ENCODE peak calls at places on chromosomes 4 and X, in six cellular contexts. H, S, A, I, E and T are unnamed samples.

GRCh38 chrX:55908685-55909212 is 191.2 kb downstream of the RRAGB start:
- DNase-seq in I (no peak), S (peak), A (no peak), E (peak), H (no peak), T (no peak)

GRCh38 chr4:637536-637935 is 12.2 kb downstream of the PDE6B start:
- DNase-seq in I (no peak), E (no peak), H (no peak), S (no peak), A (peak), T (no peak)

GRCh38 chr4:142236268-142236667 is 599.9 kb downstream of the IL15 start:
- DNase-seq in A (no peak), H (no peak), I (peak), E (no peak), S (no peak), T (no peak)

GRCh38 chrX:63746278-63746677 is 38.7 kb downstream of the ARHGEF9 start:
- DNase-seq in H (no peak), S (no peak), A (peak), I (no peak), E (peak), T (no peak)

GRCh38 chr4:48939785-48940184 is 33.2 kb upstream of the OCIAD2 start:
- DNase-seq in I (peak), A (peak), H (no peak), E (no peak), S (peak), T (no peak)

GRCh38 chrX:45712067-45712466 is 511.4 kb upstream of the DIPK2B start:
- DNase-seq in S (peak), E (no peak), H (no peak), A (peak), I (peak), T (no peak)

GRCh38 chr4:123479944-123480343 is 83.3 kb downstream of the SPRY1 start:
- DNase-seq in S (peak), A (no peak), E (no peak), I (peak), H (no peak), T (no peak)

GRCh38 chr4:73653695-73654106 is 33.5 kb upstream of the RASSF6 start:
- DNase-seq in S (peak), E (peak), I (peak), A (no peak), H (peak), T (no peak)

GRCh38 chr4:98345838-98346237 is 84.7 kb downstream of the RAP1GDS1 start:
- DNase-seq in S (no peak), E (no peak), H (no peak), I (no peak), A (no peak), T (no peak)

GRCh38 chr4:55547918-55548317 is 1.2 kb upstream of the CLOCK start:
- DNase-seq in A (no peak), H (no peak), S (no peak), I (no peak), E (no peak), T (no peak)

GRCh38 chr4:55545133-55545532 is 1.6 kb downstream of the CLOCK start:
- DNase-seq in E (no peak), I (peak), S (peak), H (no peak), A (no peak), T (no peak)

GRCh38 chr4:55545681-55546632 is 752 bp downstream of the CLOCK start:
- DNase-seq in A (peak), E (peak), I (peak), S (peak), H (peak), T (peak)

GRCh38 chr4:55547461-55547770 is 707 bp upstream of the CLOCK start:
- DNase-seq in A (peak), E (no peak), I (no peak), S (no peak), H (peak), T (no peak)

GRCh38 chr4:55546633-55547460 is at the start of gene CLOCK:
- DNase-seq in A (peak), I (peak), H (peak), E (peak), S (peak), T (peak)
- TF ChIP-seq CTCF in A (peak), I (peak), H (peak), E (peak), S (peak), T (peak)

DNA sequence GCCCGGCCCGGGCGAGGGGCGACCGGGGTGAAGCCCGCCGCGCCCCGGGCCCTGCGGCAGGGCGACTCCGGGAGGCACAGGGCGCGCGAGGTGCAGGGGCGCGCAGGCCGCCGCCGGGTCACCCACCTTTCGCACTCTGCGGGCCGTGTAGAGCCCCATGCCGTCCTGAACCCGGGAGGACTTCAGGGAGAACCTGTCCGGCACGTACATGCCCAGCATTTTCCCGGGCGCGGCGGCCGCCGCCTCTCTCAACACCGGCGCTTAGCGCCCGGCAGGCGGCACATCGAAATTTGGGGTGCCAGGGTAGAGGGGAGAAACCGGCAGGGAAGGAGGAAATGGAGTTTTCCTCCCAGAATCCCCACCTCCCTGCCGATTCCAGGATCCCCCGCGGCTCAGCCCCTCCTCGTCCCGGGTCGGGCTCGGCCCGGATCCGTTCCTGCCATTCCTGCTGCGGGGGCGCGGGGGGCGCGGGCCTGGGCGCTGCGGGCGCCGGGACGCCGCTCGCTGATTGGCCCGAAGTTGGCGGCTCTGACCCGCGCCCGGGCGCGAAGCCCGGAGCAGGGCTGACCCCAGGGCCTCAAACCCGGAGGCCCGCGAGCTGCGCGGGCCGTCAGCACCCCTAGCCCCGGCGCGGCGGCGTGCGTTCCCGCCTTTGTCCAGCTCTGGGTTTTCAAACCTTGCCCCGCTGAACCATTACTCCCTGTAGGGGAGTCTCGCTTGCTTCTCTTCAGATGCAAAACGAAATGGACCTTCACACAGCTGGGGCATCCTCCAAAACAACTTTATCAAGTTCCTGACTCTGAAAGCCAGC is at the start of gene PRDM5:
- DNase-seq in A (peak), H (no peak), S (peak), E (no peak), I (peak), T (peak)
- TF ChIP-seq CTCF in A (peak), H (no peak), S (no peak), E (no peak), I (no peak), T (peak)

GRCh38 chr4:20544645-20545044 is 155.6 kb upstream of the PACRGL start:
- DNase-seq in H (no peak), I (peak), A (no peak), E (peak), S (peak), T (no peak)
- TF ChIP-seq CTCF in H (peak), I (peak), A (peak), E (peak), S (peak), T (peak)

GRCh38 chr4:95156452-95156765 is 392.4 kb downstream of the UNC5C start:
- DNase-seq in H (no peak), A (no peak), S (no peak), E (no peak), I (no peak), T (no peak)
- TF ChIP-seq CTCF in H (peak), A (no peak), S (no peak), E (no peak), I (no peak), T (no peak)

GRCh38 chr4:23881674-23882337 is 8.0 kb downstream of the PPARGC1A start:
- DNase-seq in A (no peak), E (peak), S (no peak), I (no peak), H (no peak), T (no peak)
- TF ChIP-seq CTCF in A (peak), E (no peak), S (no peak), I (no peak), H (no peak), T (peak)

GRCh38 chr4:112330921-112331320 is 33.8 kb downstream of the ALPK1 start:
- DNase-seq in E (no peak), S (no peak), A (no peak), I (no peak), H (no peak), T (no peak)

GRCh38 chr4:112325522-112325921 is 28.4 kb downstream of the ALPK1 start:
- DNase-seq in S (no peak), I (no peak), H (no peak), E (no peak), A (no peak), T (no peak)

GRCh38 chr4:112329672-112330372 is 32.7 kb downstream of the ALPK1 start:
- DNase-seq in I (no peak), E (no peak), A (no peak), H (no peak), S (no peak), T (no peak)

GRCh38 chr4:112332398-112332797 is 35.2 kb downstream of the ALPK1 start:
- DNase-seq in E (no peak), I (no peak), A (no peak), S (no peak), H (no peak), T (no peak)

GRCh38 chr4:112327950-112328349 is 30.8 kb downstream of the ALPK1 start:
- DNase-seq in H (no peak), E (peak), S (peak), I (peak), A (peak), T (no peak)
- TF ChIP-seq CTCF in H (peak), E (peak), S (peak), I (peak), A (peak), T (peak)

GRCh38 chrX:24178441-24178840 is 28.9 kb downstream of the ZFX start:
- DNase-seq in I (no peak), S (no peak), E (no peak), H (no peak), A (no peak), T (no peak)
- TF ChIP-seq CTCF in I (no peak), S (no peak), E (no peak), H (no peak), A (no peak), T (no peak)